ENCODE peak calls at places on chromosomes 7 and 10, in ten cellular contexts. One of them, this sample, is unnamed.

GRCh38 chr7:41538810-41539724 is 163.8 kb downstream of the INHBA start:
- DNase-seq in HCT116: no peak
- DNase-seq in brain microvascular endothelial cell: no peak
- DNase-seq in uterus: no peak
- DNase-seq in neural progenitor cell: no peak
- DNase-seq in GM23248: no peak
- DNase-seq in CD4-positive, alpha-beta T cell: no peak
- DNase-seq in astrocyte: peak
- DNase-seq in suprapubic skin: no peak
- DNase-seq in cardiac muscle cell: peak
- DNase-seq in this sample: no peak

GRCh38 chr10:10878944-10879343 is 138.7 kb upstream of the CELF2 start:
- DNase-seq in HCT116: no peak
- DNase-seq in brain microvascular endothelial cell: no peak
- DNase-seq in uterus: no peak
- DNase-seq in neural progenitor cell: no peak
- DNase-seq in GM23248: no peak
- DNase-seq in CD4-positive, alpha-beta T cell: no peak
- DNase-seq in astrocyte: no peak
- DNase-seq in suprapubic skin: no peak
- DNase-seq in cardiac muscle cell: no peak
- DNase-seq in this sample: no peak

GRCh38 chr10:101282937-101283336 is 53.7 kb upstream of the LBX1 start:
- DNase-seq in HCT116: no peak
- DNase-seq in brain microvascular endothelial cell: no peak
- DNase-seq in uterus: no peak
- DNase-seq in neural progenitor cell: peak
- DNase-seq in GM23248: no peak
- DNase-seq in CD4-positive, alpha-beta T cell: no peak
- DNase-seq in astrocyte: no peak
- DNase-seq in suprapubic skin: no peak
- DNase-seq in cardiac muscle cell: no peak
- DNase-seq in this sample: no peak

GRCh38 chr7:87216701-87217508 is 2.6 kb downstream of the TMEM243 start:
- DNase-seq in HCT116: no peak
- DNase-seq in brain microvascular endothelial cell: no peak
- DNase-seq in uterus: no peak
- DNase-seq in neural progenitor cell: no peak
- DNase-seq in GM23248: peak
- DNase-seq in CD4-positive, alpha-beta T cell: no peak
- DNase-seq in astrocyte: no peak
- DNase-seq in suprapubic skin: no peak
- DNase-seq in cardiac muscle cell: no peak
- DNase-seq in this sample: no peak

GRCh38 chr7:50467817-50468610 is 17.9 kb upstream of the FIGNL1 start:
- DNase-seq in HCT116: peak
- DNase-seq in brain microvascular endothelial cell: peak
- DNase-seq in uterus: peak
- DNase-seq in neural progenitor cell: peak
- DNase-seq in GM23248: peak
- DNase-seq in CD4-positive, alpha-beta T cell: peak
- DNase-seq in astrocyte: peak
- DNase-seq in suprapubic skin: peak
- DNase-seq in cardiac muscle cell: peak
- DNase-seq in this sample: peak

GRCh38 chr10:31395695-31396094 is 76.7 kb downstream of the ZEB1 start:
- DNase-seq in HCT116: no peak
- DNase-seq in brain microvascular endothelial cell: no peak
- DNase-seq in uterus: no peak
- DNase-seq in neural progenitor cell: no peak
- DNase-seq in GM23248: peak
- DNase-seq in CD4-positive, alpha-beta T cell: no peak
- DNase-seq in astrocyte: no peak
- DNase-seq in suprapubic skin: no peak
- DNase-seq in cardiac muscle cell: no peak
- DNase-seq in this sample: no peak

GRCh38 chr10:33327750-33328149 is 6.7 kb downstream of the NRP1 start:
- DNase-seq in HCT116: no peak
- DNase-seq in brain microvascular endothelial cell: peak
- DNase-seq in uterus: no peak
- DNase-seq in neural progenitor cell: peak
- DNase-seq in GM23248: peak
- DNase-seq in CD4-positive, alpha-beta T cell: no peak
- DNase-seq in astrocyte: peak
- DNase-seq in suprapubic skin: no peak
- DNase-seq in cardiac muscle cell: peak
- DNase-seq in this sample: no peak

GRCh38 chr10:70518695-70519094 is 40.1 kb downstream of the PALD1 start:
- DNase-seq in HCT116: no peak
- DNase-seq in brain microvascular endothelial cell: peak
- DNase-seq in uterus: no peak
- DNase-seq in neural progenitor cell: no peak
- DNase-seq in GM23248: peak
- DNase-seq in CD4-positive, alpha-beta T cell: no peak
- DNase-seq in astrocyte: peak
- DNase-seq in suprapubic skin: no peak
- DNase-seq in cardiac muscle cell: no peak
- DNase-seq in this sample: no peak

GRCh38 chr7:135317676-135318326 is 84.2 kb downstream of the STRA8 start:
- DNase-seq in HCT116: no peak
- DNase-seq in brain microvascular endothelial cell: no peak
- DNase-seq in uterus: peak
- DNase-seq in neural progenitor cell: no peak
- DNase-seq in GM23248: peak
- DNase-seq in CD4-positive, alpha-beta T cell: no peak
- DNase-seq in astrocyte: no peak
- DNase-seq in suprapubic skin: no peak
- DNase-seq in cardiac muscle cell: no peak
- DNase-seq in this sample: no peak

GRCh38 chr7:22420973-22421635 is 64.2 kb upstream of the RAPGEF5 start:
- DNase-seq in HCT116: no peak
- DNase-seq in brain microvascular endothelial cell: no peak
- DNase-seq in uterus: no peak
- DNase-seq in neural progenitor cell: no peak
- DNase-seq in GM23248: no peak
- DNase-seq in CD4-positive, alpha-beta T cell: no peak
- DNase-seq in astrocyte: no peak
- DNase-seq in suprapubic skin: no peak
- DNase-seq in cardiac muscle cell: no peak
- DNase-seq in this sample: no peak

GRCh38 chr10:47354162-47354561 is 6.0 kb downstream of the RBP3 start:
- DNase-seq in HCT116: no peak
- DNase-seq in brain microvascular endothelial cell: peak
- DNase-seq in uterus: no peak
- DNase-seq in neural progenitor cell: no peak
- DNase-seq in GM23248: peak
- DNase-seq in CD4-positive, alpha-beta T cell: no peak
- DNase-seq in astrocyte: no peak
- DNase-seq in suprapubic skin: peak
- DNase-seq in cardiac muscle cell: peak
- DNase-seq in this sample: no peak

GRCh38 chr7:976901-977325 is 1.6 kb upstream of the COX19 start:
- DNase-seq in HCT116: no peak
- DNase-seq in brain microvascular endothelial cell: no peak
- DNase-seq in uterus: no peak
- DNase-seq in neural progenitor cell: no peak
- DNase-seq in GM23248: no peak
- DNase-seq in CD4-positive, alpha-beta T cell: no peak
- DNase-seq in astrocyte: no peak
- DNase-seq in suprapubic skin: no peak
- DNase-seq in cardiac muscle cell: no peak
- DNase-seq in this sample: no peak

GRCh38 chr7:99762680-99763327 is 21.2 kb downstream of the CYP3A4 start:
- DNase-seq in HCT116: no peak
- DNase-seq in brain microvascular endothelial cell: peak
- DNase-seq in uterus: no peak
- DNase-seq in neural progenitor cell: no peak
- DNase-seq in GM23248: peak
- DNase-seq in CD4-positive, alpha-beta T cell: no peak
- DNase-seq in astrocyte: peak
- DNase-seq in suprapubic skin: no peak
- DNase-seq in cardiac muscle cell: no peak
- DNase-seq in this sample: peak

GRCh38 chr7:32117837-32118236 is 47.6 kb upstream of the PDE1C start:
- DNase-seq in HCT116: no peak
- DNase-seq in brain microvascular endothelial cell: no peak
- DNase-seq in uterus: no peak
- DNase-seq in neural progenitor cell: no peak
- DNase-seq in GM23248: peak
- DNase-seq in CD4-positive, alpha-beta T cell: no peak
- DNase-seq in astrocyte: no peak
- DNase-seq in suprapubic skin: no peak
- DNase-seq in cardiac muscle cell: no peak
- DNase-seq in this sample: no peak

GRCh38 chr7:32115831-32116230 is 45.6 kb upstream of the PDE1C start:
- DNase-seq in HCT116: no peak
- DNase-seq in brain microvascular endothelial cell: peak
- DNase-seq in uterus: no peak
- DNase-seq in neural progenitor cell: no peak
- DNase-seq in GM23248: peak
- DNase-seq in CD4-positive, alpha-beta T cell: no peak
- DNase-seq in astrocyte: peak
- DNase-seq in suprapubic skin: no peak
- DNase-seq in cardiac muscle cell: no peak
- DNase-seq in this sample: no peak

GRCh38 chr7:32119790-32120196 is 49.6 kb upstream of the PDE1C start:
- DNase-seq in HCT116: no peak
- DNase-seq in brain microvascular endothelial cell: no peak
- DNase-seq in uterus: no peak
- DNase-seq in neural progenitor cell: no peak
- DNase-seq in GM23248: no peak
- DNase-seq in CD4-positive, alpha-beta T cell: no peak
- DNase-seq in astrocyte: no peak
- DNase-seq in suprapubic skin: no peak
- DNase-seq in cardiac muscle cell: peak
- DNase-seq in this sample: no peak

GRCh38 chr7:32116436-32116835 is 46.2 kb upstream of the PDE1C start:
- DNase-seq in HCT116: no peak
- DNase-seq in brain microvascular endothelial cell: no peak
- DNase-seq in uterus: no peak
- DNase-seq in neural progenitor cell: no peak
- DNase-seq in GM23248: no peak
- DNase-seq in CD4-positive, alpha-beta T cell: no peak
- DNase-seq in astrocyte: no peak
- DNase-seq in suprapubic skin: no peak
- DNase-seq in cardiac muscle cell: no peak
- DNase-seq in this sample: no peak
- H3K27ac ChIP-seq in HCT116: no peak
- H3K27ac ChIP-seq in brain microvascular endothelial cell: no peak
- H3K27ac ChIP-seq in uterus: no peak
- H3K27ac ChIP-seq in neural progenitor cell: no peak
- H3K27ac ChIP-seq in GM23248: peak
- H3K27ac ChIP-seq in CD4-positive, alpha-beta T cell: no peak
- H3K27ac ChIP-seq in astrocyte: peak
- H3K27ac ChIP-seq in suprapubic skin: no peak
- H3K27ac ChIP-seq in cardiac muscle cell: no peak
- H3K27ac ChIP-seq in this sample: no peak

DNA sequence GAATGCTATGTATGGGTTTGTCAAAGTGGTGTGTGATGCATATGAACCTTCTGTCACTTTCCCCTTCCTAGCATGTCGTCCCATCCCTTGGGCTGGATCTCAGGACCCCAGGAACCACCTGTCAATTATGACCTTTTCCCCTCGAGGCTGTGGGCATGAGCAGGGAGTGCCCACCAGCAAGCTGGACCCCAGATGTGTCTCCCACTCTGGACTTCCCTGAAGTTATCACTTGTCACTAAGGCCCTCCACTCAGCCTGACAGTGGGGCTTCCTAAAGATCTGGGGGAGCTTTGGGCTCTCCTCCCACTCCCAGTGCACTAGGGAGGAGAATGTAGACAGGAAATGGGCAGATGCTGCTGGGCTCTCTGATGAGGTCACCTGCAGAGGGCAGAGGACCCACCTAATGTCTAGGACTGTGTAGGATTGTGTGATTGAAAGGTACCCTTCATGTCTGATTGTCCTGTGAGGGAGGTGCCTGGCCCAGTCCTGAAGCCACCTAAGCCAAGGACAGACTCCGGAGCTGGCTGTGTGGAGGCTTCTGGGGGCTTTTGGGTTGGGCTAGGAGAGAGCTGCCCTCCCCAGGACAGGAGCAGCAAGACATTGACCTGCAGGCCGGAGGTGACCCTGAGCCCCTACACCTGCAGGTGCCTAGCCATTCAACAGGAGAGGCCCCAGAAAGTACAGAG is 18.7 kb downstream of the MYO1G start:
- DNase-seq in HCT116: no peak
- DNase-seq in brain microvascular endothelial cell: no peak
- DNase-seq in uterus: no peak
- DNase-seq in neural progenitor cell: no peak
- DNase-seq in GM23248: no peak
- DNase-seq in CD4-positive, alpha-beta T cell: no peak
- DNase-seq in astrocyte: no peak
- DNase-seq in suprapubic skin: peak
- DNase-seq in cardiac muscle cell: no peak
- DNase-seq in this sample: no peak
- H3K27ac ChIP-seq in HCT116: no peak
- H3K27ac ChIP-seq in brain microvascular endothelial cell: no peak
- H3K27ac ChIP-seq in uterus: no peak
- H3K27ac ChIP-seq in neural progenitor cell: no peak
- H3K27ac ChIP-seq in GM23248: no peak
- H3K27ac ChIP-seq in CD4-positive, alpha-beta T cell: peak
- H3K27ac ChIP-seq in astrocyte: no peak
- H3K27ac ChIP-seq in suprapubic skin: no peak
- H3K27ac ChIP-seq in cardiac muscle cell: no peak
- H3K27ac ChIP-seq in this sample: no peak

DNA sequence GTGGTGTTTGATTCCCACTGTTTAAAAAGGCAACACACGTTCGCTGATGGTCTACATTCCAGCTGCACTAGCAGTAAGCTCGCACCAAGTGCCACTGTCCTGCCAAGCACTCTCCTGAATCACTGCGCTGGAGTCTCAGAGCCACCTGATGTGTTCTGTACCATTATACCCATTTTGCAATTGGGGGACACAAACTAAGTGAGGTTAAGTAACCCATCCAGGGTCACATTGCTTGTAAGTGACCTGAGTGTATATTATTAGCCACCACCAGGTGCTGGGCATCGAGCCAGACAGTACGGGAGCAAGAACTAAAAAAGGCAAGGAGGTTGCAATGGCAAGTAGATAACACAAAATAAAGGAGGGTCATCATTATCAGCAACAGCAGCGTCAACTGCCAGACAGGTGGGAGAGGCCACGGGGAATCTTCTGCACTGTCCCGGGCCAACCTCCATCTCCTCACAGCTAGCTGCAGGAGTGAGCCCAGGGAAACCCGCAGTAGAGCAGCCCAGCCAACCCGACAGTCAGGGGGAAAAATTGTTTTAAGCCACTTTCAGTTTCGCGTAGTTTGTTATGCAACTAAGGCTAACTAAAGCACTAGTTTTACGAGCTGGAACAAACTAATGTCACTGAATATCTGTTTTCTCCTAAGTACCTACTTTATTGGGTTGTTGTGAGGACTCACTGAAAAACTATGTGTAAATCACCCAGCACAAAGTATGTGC is 712 bp upstream of the CPVL start:
- DNase-seq in HCT116: peak
- DNase-seq in brain microvascular endothelial cell: no peak
- DNase-seq in uterus: peak
- DNase-seq in neural progenitor cell: peak
- DNase-seq in GM23248: peak
- DNase-seq in CD4-positive, alpha-beta T cell: no peak
- DNase-seq in astrocyte: peak
- DNase-seq in suprapubic skin: no peak
- DNase-seq in cardiac muscle cell: peak
- DNase-seq in this sample: no peak
- H3K27ac ChIP-seq in HCT116: no peak
- H3K27ac ChIP-seq in brain microvascular endothelial cell: no peak
- H3K27ac ChIP-seq in uterus: peak
- H3K27ac ChIP-seq in neural progenitor cell: no peak
- H3K27ac ChIP-seq in GM23248: no peak
- H3K27ac ChIP-seq in CD4-positive, alpha-beta T cell: no peak
- H3K27ac ChIP-seq in astrocyte: no peak
- H3K27ac ChIP-seq in suprapubic skin: no peak
- H3K27ac ChIP-seq in cardiac muscle cell: peak
- H3K27ac ChIP-seq in this sample: no peak

GRCh38 chr7:155188821-155189599 is 108.7 kb upstream of the INSIG1 start:
- DNase-seq in HCT116: no peak
- DNase-seq in brain microvascular endothelial cell: peak
- DNase-seq in uterus: no peak
- DNase-seq in neural progenitor cell: no peak
- DNase-seq in GM23248: peak
- DNase-seq in CD4-positive, alpha-beta T cell: no peak
- DNase-seq in astrocyte: peak
- DNase-seq in suprapubic skin: no peak
- DNase-seq in cardiac muscle cell: no peak
- DNase-seq in this sample: no peak
- H3K27ac ChIP-seq in HCT116: no peak
- H3K27ac ChIP-seq in brain microvascular endothelial cell: no peak
- H3K27ac ChIP-seq in uterus: no peak
- H3K27ac ChIP-seq in neural progenitor cell: no peak
- H3K27ac ChIP-seq in GM23248: no peak
- H3K27ac ChIP-seq in CD4-positive, alpha-beta T cell: no peak
- H3K27ac ChIP-seq in astrocyte: no peak
- H3K27ac ChIP-seq in suprapubic skin: no peak
- H3K27ac ChIP-seq in cardiac muscle cell: no peak
- H3K27ac ChIP-seq in this sample: no peak

This sample was measured in right atrium auricular region.